ENCODE peak calls at places on chromosomes 12 and 14, in five cellular contexts. I is right lobe of liver, Q is tibial artery, O is tibial nerve, K is HCT116. X is an unnamed sample. For H3K9me3, the result is how much of the 10 kb centered on the place peaks cover.

GRCh38 chr12:82124711-82125110 is 233.5 kb downstream of the CCDC59 start:
- DNase-seq in I (no peak), Q (no peak), O (no peak), K (no peak), X (no peak)

GRCh38 chr12:46517579-46517962 is 145.0 kb upstream of the SLC38A2 start:
- DNase-seq in O (no peak), Q (no peak), I (no peak), K (no peak), X (no peak)

GRCh38 chr14:94621358-94622134 is 9.4 kb downstream of the SERPINA3 start:
- DNase-seq in O (no peak), I (no peak), K (no peak), Q (no peak), X (no peak)

GRCh38 chr14:72708708-72709475 is 185.0 kb downstream of the DPF3 start:
- DNase-seq in O (no peak), K (peak), I (no peak), Q (no peak), X (no peak)

GRCh38 chr12:121093487-121093891 is 39.2 kb upstream of the P2RX7 start:
- DNase-seq in O (no peak), I (no peak), Q (no peak), K (no peak), X (peak)

GRCh38 chr12:553216-554000 is 93.7 kb downstream of the B4GALNT3 start:
- DNase-seq in I (no peak), O (no peak), Q (peak), K (no peak), X (peak)

GRCh38 chr12:100584261-100584660 is 10.8 kb downstream of the GAS2L3 start:
- DNase-seq in K (no peak), I (no peak), Q (no peak), O (no peak), X (no peak)

GRCh38 chr14:103997391-103997790 is 55.1 kb upstream of the RD3L start:
- DNase-seq in O (no peak), Q (no peak), I (no peak), K (no peak), X (no peak)

GRCh38 chr14:41404121-41404520 is 202.6 kb upstream of the LRFN5 start:
- DNase-seq in K (no peak), I (no peak), O (no peak), Q (no peak), X (no peak)

GRCh38 chr14:96905825-96906224 is 108.6 kb downstream of the VRK1 start:
- DNase-seq in Q (no peak), O (no peak), K (no peak), I (no peak), X (peak)

GRCh38 chr12:63362801-63363200 is 211.8 kb upstream of the AVPR1A start:
- DNase-seq in Q (no peak), O (no peak), I (no peak), K (no peak), X (no peak)

GRCh38 chr14:74952697-74953484 is 2.5 kb downstream of the PGF start:
- DNase-seq in O (no peak), I (no peak), Q (no peak), K (no peak), X (no peak)

GRCh38 chr14:100192250-100192671 is 32.8 kb upstream of the DEGS2 start:
- DNase-seq in Q (peak), K (no peak), I (no peak), O (no peak), X (peak)

GRCh38 chr12:91364591-91365184 is 182.1 kb upstream of the DCN start:
- DNase-seq in Q (no peak), K (no peak), I (no peak), O (no peak), X (no peak)

GRCh38 chr12:18591473-18591872 is 146.3 kb downstream of the PLCZ1 start:
- DNase-seq in I (no peak), Q (no peak), O (no peak), K (no peak), X (no peak)

GRCh38 chr12:24489939-24490338 is 459.0 kb downstream of the BCAT1 start:
- DNase-seq in O (no peak), K (no peak), Q (no peak), I (no peak), X (no peak)

GRCh38 chr12:52591521-52591920 is 9.7 kb downstream of the KRT72 start:
- DNase-seq in Q (peak), O (no peak), K (no peak), I (no peak), X (no peak)

GRCh38 chr12:109720152-109720855 is 6.7 kb downstream of the FAM222A start:
- DNase-seq in K (no peak), Q (no peak), I (peak), O (no peak), X (peak)

GRCh38 chr12:12726543-12727093 is 9.4 kb downstream of the CDKN1B start:
- DNase-seq in Q (no peak), I (no peak), O (no peak), K (no peak), X (no peak)

GRCh38 chr12:51419473-51420228 is 5.0 kb upstream of the SLC4A8 start:
- DNase-seq in Q (no peak), K (no peak), O (no peak), I (no peak), X (no peak)

GRCh38 chr12:68358532-68359485 is 26.6 kb upstream of the MDM1 start:
- DNase-seq in K (peak), I (peak), O (peak), Q (peak), X (peak)

GRCh38 chr14:54129850-54130640 is 173.4 kb upstream of the BMP4 start:
- DNase-seq in O (no peak), K (no peak), Q (no peak), I (no peak), X (no peak)

GRCh38 chr14:57390806-57391562 is 598 bp downstream of the NAA30 start:
- DNase-seq in I (peak), K (no peak), Q (peak), O (no peak), X (peak)

GRCh38 chr12:54358945-54359761 is 5.1 kb downstream of the GPR84 start:
- DNase-seq in Q (peak), I (peak), O (peak), K (peak), X (peak)

GRCh38 chr12:130634866-130635265 is 81.2 kb downstream of the RIMBP2 start:
- DNase-seq in I (no peak), K (no peak), O (no peak), Q (no peak), X (no peak)
- H3K9me3 ChIP-seq in I (under half), K (under half), O (under half), Q (under half), X (under half)

DNA sequence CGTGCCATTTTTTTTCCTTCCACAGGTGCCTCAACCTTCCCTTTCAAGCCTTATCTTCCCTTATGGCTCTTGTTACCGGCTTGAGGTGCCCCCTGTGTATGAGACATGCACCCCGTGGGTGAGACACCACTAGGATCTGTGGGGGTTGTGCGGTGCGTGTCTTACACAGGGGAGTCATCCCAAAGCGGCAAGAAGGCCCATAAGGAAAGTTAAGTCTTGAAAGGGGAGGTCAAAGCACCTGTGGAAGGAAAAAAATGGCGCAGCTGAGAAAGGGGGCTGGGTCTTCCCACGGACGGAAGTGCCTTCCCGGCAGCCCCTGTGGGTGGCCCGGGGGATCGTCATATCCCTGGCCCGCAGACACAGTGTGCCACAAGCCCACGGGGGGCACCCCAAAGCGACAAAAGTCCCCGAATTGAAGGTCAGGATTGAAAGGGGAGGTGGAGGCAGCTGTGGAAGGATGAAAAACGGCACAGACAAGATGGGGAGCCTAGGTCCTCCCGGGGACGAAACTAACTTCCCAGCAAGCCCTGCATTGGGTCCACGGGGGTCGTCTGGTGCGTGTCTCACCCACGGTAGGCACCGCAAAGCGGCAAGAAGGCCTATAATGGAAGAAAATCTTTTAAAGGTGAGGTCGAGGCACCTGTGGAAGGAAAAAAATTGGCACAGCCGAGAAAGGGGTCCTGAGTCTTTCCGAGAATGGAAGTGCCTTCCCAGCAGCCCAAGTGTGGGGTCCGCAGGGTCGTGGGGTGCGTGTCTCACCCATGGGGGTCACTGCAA is 273.3 kb downstream of the ALG10 start:
- DNase-seq in K (no peak), I (no peak), Q (peak), O (no peak), X (peak)
- H3K9me3 ChIP-seq in K (under half), I (under half), Q (under half), O (under half), X (under half)

DNA sequence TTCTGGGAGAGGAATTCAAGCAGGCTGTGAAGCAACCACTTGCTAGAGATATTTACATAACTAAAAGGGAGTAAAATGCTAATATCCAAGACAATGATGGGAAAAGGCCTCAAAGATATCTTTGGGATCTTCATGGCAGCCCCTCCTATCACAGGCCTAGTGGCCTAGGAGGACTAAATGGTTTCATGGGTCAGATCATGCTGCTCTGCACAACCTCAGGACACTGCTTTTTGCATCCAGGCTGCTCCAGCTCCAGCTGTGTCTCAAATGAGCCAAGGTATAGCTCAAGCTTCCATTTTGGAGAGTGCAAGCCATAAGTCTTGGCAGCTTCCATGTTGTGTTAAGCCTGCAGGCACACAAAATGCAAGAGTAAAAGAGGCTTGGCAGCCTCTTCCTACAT is 195.6 kb upstream of the SSTR1 start:
- DNase-seq in O (no peak), Q (no peak), I (no peak), K (no peak), X (no peak)
- H3K9me3 ChIP-seq in O (under half), Q (under half), I (under half), K (under half), X (under half)

GRCh38 chr14:105867961-105868599 is 341.7 kb downstream of the TMEM121 start:
- DNase-seq in I (peak), O (no peak), Q (peak), K (no peak), X (no peak)
- H3K9me3 ChIP-seq in I (under half), O (under half), Q (under half), K (under half), X (under half)

GRCh38 chr14:28931999-28932398 is 165.4 kb downstream of the FOXG1 start:
- DNase-seq in O (no peak), K (no peak), I (no peak), Q (no peak), X (no peak)

DNA sequence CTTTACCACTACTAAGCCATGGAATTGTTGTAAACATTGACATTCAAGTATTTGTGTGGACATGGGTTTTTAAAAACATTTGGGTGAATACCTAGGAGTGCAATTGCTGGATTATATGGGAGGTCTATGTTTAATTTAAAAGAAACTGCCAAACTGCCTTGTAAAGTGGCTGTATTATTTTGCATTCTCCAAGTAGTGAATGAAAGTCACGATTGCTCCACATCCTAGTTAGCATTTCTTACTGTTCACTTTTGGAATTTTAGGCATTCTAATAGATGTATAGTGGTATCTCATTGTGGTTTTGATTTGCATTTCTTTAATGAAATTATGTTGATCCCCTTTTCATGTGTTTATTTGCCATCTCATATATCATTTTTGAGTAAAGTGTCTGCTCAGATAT is 159.5 kb downstream of the FOXG1 start:
- DNase-seq in O (no peak), I (no peak), Q (no peak), K (no peak), X (no peak)
- H3K9me3 ChIP-seq in O (under half), I (under half), Q (under half), K (under half), X (under half)

DNA sequence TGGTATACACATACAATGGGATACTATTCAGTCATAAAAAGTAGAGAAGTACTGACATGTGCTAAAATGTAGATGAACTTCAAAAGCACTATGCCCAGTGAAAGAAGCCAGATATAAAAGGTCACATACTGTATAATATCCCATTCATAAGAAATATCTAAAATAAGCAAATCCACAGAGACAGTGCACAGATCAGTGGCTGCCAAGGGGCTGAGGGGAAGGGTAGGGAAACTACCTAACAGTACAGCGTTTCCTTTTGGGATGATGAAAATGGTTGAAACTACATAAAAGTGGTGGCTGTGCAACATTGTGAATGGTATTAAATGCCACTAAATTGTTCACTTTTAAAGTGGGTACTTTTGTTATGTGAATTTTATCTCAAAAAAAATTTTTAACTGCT is 11.9 kb downstream of the EAPP start:
- DNase-seq in I (no peak), O (no peak), Q (no peak), K (no peak), X (no peak)
- H3K9me3 ChIP-seq in I (under half), O (under half), Q (under half), K (under half), X (under half)

GRCh38 chr12:93873561-93873960 is 196.4 kb downstream of the CRADD start:
- DNase-seq in Q (no peak), I (no peak), O (no peak), K (no peak), X (no peak)
- H3K9me3 ChIP-seq in Q (under half), I (under half), O (under half), K (under half), X (under half)

DNA sequence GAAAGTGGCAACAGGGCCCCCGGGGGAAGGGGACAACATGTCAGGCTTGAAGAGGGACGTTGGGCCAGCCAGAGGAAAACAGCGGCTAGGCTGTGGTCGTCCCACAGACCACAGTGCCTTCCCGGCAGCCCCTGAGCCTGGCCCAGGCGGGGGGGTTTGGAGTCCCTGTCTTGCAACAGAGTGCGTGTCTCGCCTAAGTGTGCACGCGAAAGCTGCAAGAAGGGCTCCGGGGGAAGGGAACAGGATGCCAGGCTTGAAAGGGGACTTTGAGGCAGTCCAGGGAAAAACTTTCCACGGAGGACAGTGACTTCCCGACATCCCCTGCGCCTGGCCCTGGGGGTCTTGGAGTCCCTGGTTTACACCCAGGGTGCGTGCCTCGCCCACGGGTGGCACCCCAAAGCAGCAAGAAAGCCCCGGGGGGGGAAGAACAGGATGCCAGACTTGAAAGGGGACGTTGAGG is 157.5 kb upstream of the ALG10B start:
- DNase-seq in K (no peak), Q (no peak), O (no peak), I (no peak), X (no peak)
- H3K9me3 ChIP-seq in K (under half), Q (under half), O (under half), I (under half), X (under half)

DNA sequence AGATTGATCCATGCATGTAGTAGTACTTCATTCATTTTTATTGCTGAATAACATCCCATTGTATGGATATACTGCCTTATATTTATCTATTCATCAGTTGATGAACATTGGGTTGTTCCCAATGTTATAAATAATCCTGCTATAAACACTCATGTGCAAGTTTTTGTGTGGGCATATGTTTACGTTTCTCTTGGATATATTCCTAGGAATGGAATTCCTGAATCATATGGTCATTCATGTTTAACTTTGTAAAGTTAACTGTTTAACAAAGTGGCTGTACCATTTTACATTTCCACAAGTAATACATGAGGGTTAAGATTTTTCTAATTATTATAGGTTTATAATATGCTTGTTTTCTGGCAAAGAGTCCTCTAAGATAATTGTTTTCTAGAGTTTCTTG is 1568.2 kb upstream of the SEL1L start:
- DNase-seq in K (no peak), I (no peak), O (no peak), Q (no peak), X (no peak)
- H3K9me3 ChIP-seq in K (under half), I (under half), O (under half), Q (under half), X (under half)

X was measured in right cardiac atrium.